ENCODE peak calls at places on chromosome 17, in ten cellular contexts. G is CD8-positive, alpha-beta T cell; B is choroid plexus epithelial cell; I is ovary; R is IMR-90; Z is ascending aorta; S is Caco-2; Q is pancreas; X is breast epithelium; C is uterus. L is an unnamed sample.

GRCh38 chr17:71260366-71260765 is 860.5 kb upstream of the SOX9 start:
- DNase-seq in S (no peak), G (no peak), B (peak; percentile 18), C (no peak), Q (no peak), I (no peak), Z (no peak), X (no peak), R (peak; percentile 51), L (peak; percentile 49)

GRCh38 chr17:5220074-5220473 is 14.6 kb downstream of the SCIMP start:
- DNase-seq in S (no peak), B (no peak), G (no peak), I (no peak), C (no peak), X (no peak), Q (no peak), Z (no peak), R (no peak), L (no peak)

GRCh38 chr17:50603340-50603739 is 31.3 kb upstream of the ABCC3 start:
- DNase-seq in C (no peak), Z (no peak), R (no peak), Q (no peak), X (no peak), I (no peak), S (peak; percentile 75), G (no peak), B (no peak), L (no peak)

GRCh38 chr17:71792966-71793365 is 327.9 kb upstream of the SOX9 start:
- DNase-seq in B (peak; percentile 91), X (no peak), S (no peak), C (no peak), Q (no peak), R (peak; percentile 81), Z (no peak), G (no peak), I (no peak), L (peak; percentile 94)

GRCh38 chr17:62085511-62086408 is 20.7 kb upstream of the MED13 start:
- DNase-seq in Q (no peak), R (peak; percentile 62), C (no peak), I (no peak), X (no peak), S (no peak), G (no peak), Z (no peak), B (no peak), L (peak; percentile 73)

GRCh38 chr17:16288860-16289571 is 64.3 kb downstream of the CENPV start:
- DNase-seq in C (no peak), Z (no peak), X (no peak), R (peak; percentile 53), S (peak; percentile 66), B (peak; percentile 27), Q (no peak), I (no peak), G (no peak), L (no peak)

GRCh38 chr17:14330492-14330920 is 29.6 kb downstream of the HS3ST3B1 start:
- DNase-seq in S (no peak), Z (no peak), I (peak; percentile 41), G (no peak), Q (no peak), C (no peak), B (peak; percentile 82), X (no peak), R (no peak), L (no peak)

GRCh38 chr17:44688675-44689491 is 693 bp downstream of the CCDC43 start:
- DNase-seq in I (no peak), G (no peak), Z (no peak), Q (no peak), C (no peak), B (peak; percentile 5), X (no peak), R (peak; percentile 38), S (no peak), L (no peak)

GRCh38 chr17:36755586-36755985 is 154.2 kb downstream of the MRM1 start:
- DNase-seq in I (no peak), B (peak; percentile 20), X (no peak), Q (no peak), G (peak; percentile 8), C (no peak), S (no peak), Z (no peak), R (no peak), L (no peak)

GRCh38 chr17:73584987-73585386 is 59.3 kb downstream of the SDK2 start:
- DNase-seq in C (no peak), G (no peak), Z (no peak), I (no peak), B (no peak), Q (no peak), R (no peak), X (no peak), S (no peak), L (no peak)

DNA sequence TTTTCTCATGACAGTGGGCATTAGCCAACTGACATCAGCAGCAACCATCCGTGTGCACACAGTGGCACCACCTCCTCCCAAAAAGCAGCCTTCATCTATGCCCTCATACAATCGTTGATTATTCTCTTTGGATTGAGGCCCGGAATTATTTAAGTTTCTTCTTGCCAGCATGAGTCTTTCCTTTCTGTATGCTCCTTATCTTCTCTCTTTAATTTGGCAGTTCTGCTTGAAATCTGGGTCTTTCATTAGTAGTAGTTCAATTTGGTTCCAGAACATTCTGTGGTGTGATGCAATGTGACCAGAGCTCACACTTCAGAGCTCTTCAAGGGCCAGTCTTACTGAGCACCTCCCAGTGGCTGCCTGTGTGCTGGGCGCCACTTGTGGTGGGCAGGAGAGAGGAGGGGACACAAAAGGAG is 52.2 kb upstream of the STH start:
- DNase-seq in R (no peak), Z (no peak), I (no peak), S (peak; percentile 23), C (no peak), Q (no peak), X (peak; percentile 19), B (peak; percentile 9), G (no peak), L (no peak)
- TF ChIP-seq CTCF in R (no peak), Z (no peak), I (no peak), S (no peak), C (no peak), Q (no peak), X (no peak), B (no peak), G (no peak), L (no peak)

GRCh38 chr17:77237232-77238008 is 96.7 kb downstream of the SEC14L1 start:
- DNase-seq in I (no peak), C (no peak), R (no peak), Q (no peak), B (no peak), S (no peak), X (no peak), Z (no peak), G (no peak), L (no peak)

GRCh38 chr17:77233127-77233526 is 92.4 kb downstream of the SEC14L1 start:
- DNase-seq in I (no peak), R (no peak), B (no peak), G (no peak), X (no peak), Z (no peak), C (no peak), Q (no peak), S (no peak), L (no peak)

GRCh38 chr17:77233635-77234334 is 93.0 kb downstream of the SEC14L1 start:
- DNase-seq in C (peak; percentile 66), G (no peak), Z (no peak), I (no peak), S (no peak), X (no peak), R (peak; percentile 89), B (peak; percentile 69), Q (no peak), L (peak; percentile 71)

GRCh38 chr17:77234695-77235094 is 93.9 kb downstream of the SEC14L1 start:
- DNase-seq in R (no peak), I (no peak), Q (no peak), Z (no peak), X (no peak), S (no peak), B (no peak), C (no peak), G (no peak), L (no peak)

DNA sequence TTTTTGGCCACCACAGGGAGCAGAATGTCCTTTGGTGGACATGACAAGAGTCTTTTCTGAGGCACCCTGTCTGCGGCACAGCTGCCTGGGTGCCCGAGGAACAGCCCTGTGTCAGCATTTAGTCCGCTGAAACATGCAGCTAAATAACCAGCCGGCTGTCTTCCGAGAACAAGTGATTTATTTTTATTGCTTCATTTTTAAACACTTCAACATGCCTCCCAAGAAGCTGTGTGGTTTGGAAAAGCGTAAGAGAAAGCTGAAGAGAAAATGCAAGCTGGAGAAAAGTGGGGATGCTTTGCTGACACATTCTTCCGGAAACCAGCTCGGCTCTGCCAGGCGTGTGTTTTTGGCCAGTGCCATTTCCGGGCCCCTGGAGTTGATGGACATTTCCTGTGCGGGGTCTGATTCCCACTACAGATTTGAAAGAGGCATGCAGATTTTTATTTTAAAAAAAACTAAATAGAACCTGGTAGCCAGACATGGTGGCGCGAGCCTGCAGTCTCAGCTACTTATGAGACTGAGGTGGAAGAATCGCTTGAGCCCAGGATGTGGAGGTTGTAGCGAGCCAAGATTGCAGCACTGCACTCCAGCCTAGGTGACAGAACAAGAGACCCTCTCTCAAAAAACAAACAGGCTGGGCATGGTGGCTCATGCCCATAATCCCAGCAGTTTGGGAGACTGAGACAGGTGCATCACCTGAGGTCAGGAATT is 94.8 kb downstream of the SEC14L1 start:
- DNase-seq in S (no peak), R (peak; percentile 88), X (no peak), I (no peak), C (peak; percentile 54), B (peak; percentile 87), Z (no peak), Q (no peak), G (no peak), L (peak; percentile 90)
- H3K4me3 ChIP-seq in S (no peak overlapping the region), R (peak overlapping the region; percentile 24), X (peak overlapping the region; percentile 54), I (peak overlapping the region; percentile 13), C (peak overlapping the region; percentile 17), B (peak overlapping the region; percentile 44), Z (peak overlapping the region; percentile 56), Q (no peak overlapping the region), G (peak overlapping the region; percentile 15), L (peak overlapping the region; percentile 27)

GRCh38 chr17:17387461-17388362 is 84.5 kb downstream of the NT5M start:
- DNase-seq in S (peak; percentile 88), Z (no peak), I (no peak), Q (peak; percentile 95), R (no peak), X (no peak), G (no peak), C (no peak), B (no peak), L (no peak)
- TF ChIP-seq CTCF in S (peak; percentile 94), Z (no peak), I (no peak), Q (peak; percentile 92), R (no peak), X (peak; percentile 42), G (no peak), C (no peak), B (peak; percentile 42), L (peak; percentile 26)

DNA sequence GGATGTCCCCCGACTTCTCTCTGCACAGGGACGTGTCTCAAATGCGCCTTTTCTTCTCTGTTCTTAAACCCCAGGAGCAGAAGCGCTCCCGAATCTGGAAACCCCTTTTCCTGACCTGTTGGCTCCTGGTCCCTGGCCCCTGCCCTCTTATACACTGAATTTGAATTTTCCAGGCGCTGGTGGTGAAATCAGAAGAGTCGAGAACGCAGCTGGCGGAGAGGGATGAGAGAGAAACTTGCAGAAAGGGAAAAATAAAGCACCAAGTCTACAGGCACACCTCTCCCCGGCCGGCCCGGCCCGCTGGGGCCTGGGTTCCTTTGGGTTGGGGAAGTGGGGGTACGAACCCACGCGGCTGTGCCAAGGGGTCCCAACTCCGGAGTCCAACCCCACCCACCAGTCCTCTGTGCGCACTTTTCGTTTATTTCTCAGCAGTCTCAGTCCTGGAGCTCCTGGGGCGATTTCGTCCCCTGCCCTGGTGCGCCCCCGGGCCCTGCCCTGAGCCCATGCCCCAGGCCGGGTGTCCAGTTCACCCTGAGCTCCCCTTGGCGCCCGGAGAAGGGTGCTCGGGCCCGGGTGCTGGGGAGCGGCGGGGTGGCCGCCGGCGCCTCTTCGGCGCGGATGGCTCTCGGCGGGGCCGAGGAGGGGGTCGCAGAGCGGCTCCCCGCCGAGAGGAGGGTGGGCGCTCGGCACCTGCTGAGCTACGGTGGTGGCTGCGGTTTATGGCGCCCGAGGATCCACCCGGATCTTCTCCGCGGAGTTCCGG is 15.5 kb upstream of the CBX8 start:
- DNase-seq in X (no peak), G (no peak), Q (no peak), S (no peak), Z (no peak), C (no peak), B (no peak), R (no peak), I (no peak), L (no peak)
- H3K4me3 ChIP-seq in X (peak overlapping the region; percentile 71), G (no peak overlapping the region), Q (no peak overlapping the region), S (no peak overlapping the region), Z (peak overlapping the region; percentile 43), C (no peak overlapping the region), B (peak overlapping the region; percentile 29), R (no peak overlapping the region), I (no peak overlapping the region), L (peak overlapping the region; percentile 26)